ENCODE peak calls at places on chromosome 17, in four cellular contexts. K is left lung, T is ACHN, F is colonic mucosa. A is an unnamed sample.
A peak's percentile ranks its signal among the peaks of the same experiment; 100 is the strongest.

GRCh38 chr17:79036609-79037008 is 12.6 kb downstream of the C1QTNF1 start:
- DNase-seq in K (no peak), T (peak; percentile 63), F (no peak), A (no peak)

GRCh38 chr17:19725486-19725885 is 9.1 kb upstream of the SLC47A2 start:
- DNase-seq in K (no peak), F (no peak), T (no peak), A (no peak)

GRCh38 chr17:29699283-29699682 is 76.6 kb upstream of the CORO6 start:
- DNase-seq in K (no peak), T (peak; percentile 40), F (no peak), A (no peak)

GRCh38 chr17:72136692-72137550 is 16.1 kb downstream of the SOX9 start:
- DNase-seq in K (no peak), F (no peak), T (no peak), A (no peak)

GRCh38 chr17:37476431-37477130 is 13.1 kb upstream of the DUSP14 start:
- DNase-seq in T (no peak), F (peak; percentile 37), K (no peak), A (no peak)

GRCh38 chr17:7884581-7885356 is 3.8 kb upstream of the CHD3 start:
- DNase-seq in K (no peak), F (no peak), T (no peak), A (no peak)

GRCh38 chr17:48011405-48012150 is 26.0 kb downstream of the COPZ2 start:
- DNase-seq in K (no peak), T (peak; percentile 51), F (no peak), A (no peak)

GRCh38 chr17:65191805-65192740 is 54.9 kb downstream of the RGS9 start:
- DNase-seq in T (peak; percentile 64), F (no peak), K (no peak), A (no peak)

GRCh38 chr17:33366998-33367397 is 73.9 kb upstream of the ASIC2 start:
- DNase-seq in K (no peak), T (no peak), F (no peak), A (no peak)

GRCh38 chr17:70668276-70668937 is 499.1 kb downstream of the KCNJ2 start:
- DNase-seq in F (peak; percentile 67), T (no peak), K (no peak), A (no peak)

GRCh38 chr17:1730345-1731193 is 6.1 kb downstream of the WDR81 start:
- DNase-seq in T (peak; percentile 79), F (peak; percentile 52), K (peak; percentile 75), A (no peak)

GRCh38 chr17:79214459-79214858 is 139.8 kb downstream of the ENGASE start:
- DNase-seq in K (no peak), F (no peak), T (no peak), A (no peak)

GRCh38 chr17:78693346-78694083 is 88.6 kb downstream of the CYTH1 start:
- DNase-seq in F (no peak), K (no peak), T (no peak), A (no peak)

GRCh38 chr17:71975331-71975801 is 145.5 kb upstream of the SOX9 start:
- DNase-seq in T (no peak), K (peak; percentile 34), F (peak; percentile 86), A (no peak)

GRCh38 chr17:16933317-16934132 is 38.4 kb downstream of the TNFRSF13B start:
- DNase-seq in T (no peak), F (no peak), K (peak; percentile 10), A (no peak)

GRCh38 chr17:2054740-2055493 is at the start of gene HIC1:
- DNase-seq in F (peak; percentile 71), T (peak; percentile 79), K (peak; percentile 80), A (peak; percentile 71)

GRCh38 chr17:8254881-8255280 is 5.8 kb downstream of the PFAS start:
- DNase-seq in T (no peak), K (no peak), F (no peak), A (no peak)